ENCODE peak calls at places on chromosomes 3 and 15, in four cellular contexts. A is H1, N is HepG2, U is K562. P is an unnamed sample.
A peak's percentile ranks its signal among the peaks of the same experiment; 100 is the strongest.

GRCh38 chr3:63193647-63194046 is 84.5 kb upstream of the SYNPR start:
- DNase-seq in A (no peak), U (no peak), N (peak; percentile 6), P (peak; percentile 33)

GRCh38 chr15:83571820-83572707 is 81.9 kb upstream of the ADAMTSL3 start:
- DNase-seq in N (no peak), A (peak; percentile 53), U (no peak), P (peak; percentile 23)

GRCh38 chr3:177338697-177339219 is 141.5 kb upstream of the TBL1XR1 start:
- DNase-seq in U (peak; percentile 46), A (peak; percentile 4), N (peak; percentile 95), P (no peak)

GRCh38 chr3:49842843-49843242 is 13.5 kb downstream of the TRAIP start:
- DNase-seq in U (no peak), N (no peak), A (no peak), P (no peak)

GRCh38 chr15:54506977-54507524 is 528.8 kb downstream of the UNC13C start:
- DNase-seq in A (no peak), U (no peak), N (no peak), P (no peak)

GRCh38 chr3:120498947-120499346 is 48.2 kb upstream of the FSTL1 start:
- DNase-seq in N (no peak), A (no peak), U (no peak), P (peak; percentile 28)

GRCh38 chr3:179806177-179806576 is 153.3 kb downstream of the USP13 start:
- DNase-seq in N (no peak), A (no peak), U (no peak), P (no peak)

GRCh38 chr3:173395412-173396181 is 1.9 kb upstream of the NLGN1 start:
- DNase-seq in N (no peak), U (peak; percentile 14), A (peak; percentile 85), P (peak; percentile 77)

GRCh38 chr15:75661041-75661778 is 13.5 kb downstream of the SNX33 start:
- DNase-seq in A (peak; percentile 64), U (no peak), N (peak; percentile 45), P (no peak)

GRCh38 chr3:55296781-55297180 is 190.3 kb downstream of the WNT5A start:
- DNase-seq in N (no peak), A (no peak), U (no peak), P (no peak)

GRCh38 chr3:177516130-177517011 is 319.1 kb upstream of the TBL1XR1 start:
- DNase-seq in A (no peak), U (no peak), N (peak; percentile 74), P (no peak)

GRCh38 chr15:94229591-94230365 is 1.6 kb upstream of the MCTP2 start:
- DNase-seq in N (no peak), A (no peak), U (no peak), P (no peak)

GRCh38 chr3:179430277-179430870 is 20.9 kb downstream of the GNB4 start:
- DNase-seq in A (no peak), U (no peak), N (no peak), P (no peak)

GRCh38 chr15:88678755-88679154 is 39.9 kb downstream of the ISG20 start:
- DNase-seq in A (peak; percentile 17), N (no peak), U (no peak), P (no peak)

GRCh38 chr3:55604414-55604813 is 117.3 kb upstream of the WNT5A start:
- DNase-seq in A (no peak), U (no peak), N (no peak), P (no peak)

GRCh38 chr3:195803309-195803908 is 8.3 kb downstream of the MUC4 start:
- DNase-seq in N (no peak), A (no peak), U (peak; percentile 39), P (no peak)

GRCh38 chr15:66078196-66078928 is 175.2 kb downstream of the MEGF11 start:
- DNase-seq in N (no peak), U (no peak), A (no peak), P (no peak)

GRCh38 chr3:46276497-46277099 is 34.3 kb downstream of the CCR3 start:
- DNase-seq in A (peak; percentile 79), N (peak; percentile 20), U (peak; percentile 61), P (peak; percentile 62)

GRCh38 chr15:37181339-37181738 is 81.0 kb upstream of the MEIS2 start:
- DNase-seq in A (no peak), N (no peak), U (no peak), P (no peak)

GRCh38 chr3:187368765-187369450 is 723 bp downstream of the RTP4 start:
- DNase-seq in N (no peak), U (no peak), A (no peak), P (no peak)

GRCh38 chr3:68290333-68290732 is 635.9 kb upstream of the SUCLG2 start:
- DNase-seq in N (no peak), U (no peak), A (no peak), P (no peak)

GRCh38 chr15:43538091-43538490 is 20.7 kb downstream of the MAP1A start:
- DNase-seq in A (no peak), U (no peak), N (no peak), P (no peak)

GRCh38 chr3:4029135-4029534 is 229.9 kb downstream of the LRRN1 start:
- DNase-seq in A (no peak), U (no peak), N (no peak), P (no peak)

GRCh38 chr3:52313774-52314188 is 2.3 kb upstream of the DNAH1 start:
- DNase-seq in N (no peak), A (no peak), U (no peak), P (no peak)

GRCh38 chr15:53351373-53351772 is 408.1 kb downstream of the WDR72 start:
- DNase-seq in U (no peak), N (no peak), A (no peak), P (no peak)

GRCh38 chr15:76954744-76955143 is 23.2 kb downstream of the RCN2 start:
- DNase-seq in N (no peak), U (no peak), A (no peak), P (no peak)

GRCh38 chr3:129535075-129535474 is 6.6 kb downstream of the RHO start:
- DNase-seq in U (no peak), N (peak; percentile 64), A (no peak), P (no peak)

GRCh38 chr3:167876603-167877325 is 141.2 kb downstream of the SERPINI1 start:
- DNase-seq in A (no peak), U (no peak), N (no peak), P (no peak)

GRCh38 chr15:20348900-20349773 is 192.5 kb downstream of the GOLGA6L6 start:
- DNase-seq in A (no peak), N (no peak), U (no peak), P (no peak)

GRCh38 chr15:57604502-57604901 is 12.8 kb downstream of the MYZAP start:
- DNase-seq in U (no peak), N (no peak), A (no peak), P (no peak)

GRCh38 chr3:16071246-16071645 is 103.2 kb upstream of the GALNT15 start:
- DNase-seq in A (no peak), U (no peak), N (peak; percentile 66), P (no peak)

GRCh38 chr15:27070816-27071215 is 99.8 kb downstream of the GABRG3 start:
- DNase-seq in U (no peak), N (no peak), A (no peak), P (peak; percentile 46)

GRCh38 chr3:171640520-171641412 is 169.5 kb downstream of the PLD1 start:
- DNase-seq in U (no peak), N (peak; percentile 25), A (no peak), P (peak; percentile 16)

GRCh38 chr3:182941719-182942118 is 38.6 kb downstream of the DCUN1D1 start:
- DNase-seq in A (no peak), U (no peak), N (no peak), P (no peak)

GRCh38 chr15:79089331-79089889 is 1.2 kb downstream of the RASGRF1 start:
- DNase-seq in U (no peak), N (no peak), A (peak; percentile 79), P (no peak)

GRCh38 chr15:39287322-39288195 is 293.3 kb upstream of the THBS1 start:
- DNase-seq in N (no peak), A (no peak), U (no peak), P (no peak)
- TF ChIP-seq ZNF274 in N (no peak), A (no peak), U (no peak), P (no peak)

DNA sequence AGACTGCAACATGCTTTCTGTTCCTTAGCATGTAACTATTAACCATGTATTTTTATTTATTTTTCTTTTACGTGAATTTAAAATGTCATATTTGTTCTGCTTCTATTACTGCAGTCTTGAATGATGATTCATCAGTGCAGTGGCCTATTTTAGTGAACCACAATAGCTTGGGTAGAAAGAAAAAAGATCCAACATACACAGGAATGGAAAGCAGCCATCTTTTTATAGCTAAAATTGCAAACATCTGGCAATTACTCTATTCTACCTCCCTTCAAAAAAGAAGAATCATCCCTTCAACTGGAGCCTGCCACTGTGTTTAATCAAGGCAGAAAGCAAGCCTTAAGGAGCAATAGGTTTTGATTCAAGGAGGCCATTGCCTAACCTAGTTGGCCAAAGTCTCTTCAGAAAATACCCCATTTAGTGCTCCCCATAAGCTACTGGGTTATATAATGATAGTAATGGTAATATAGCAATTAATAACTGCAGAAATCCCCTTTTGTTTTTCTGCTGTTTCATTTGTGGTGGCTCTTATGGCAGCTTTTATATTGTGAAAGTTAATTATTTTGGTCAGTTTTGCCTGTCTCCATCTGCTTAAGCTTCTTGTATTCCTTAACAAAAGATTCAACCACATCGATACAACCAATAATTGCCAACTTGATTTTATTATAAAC is 267.3 kb downstream of the LPP start:
- DNase-seq in N (no peak), U (no peak), A (no peak), P (no peak)
- TF ChIP-seq ZNF274 in N (no peak), U (no peak), A (no peak), P (no peak)

GRCh38 chr3:150317469-150317868 is 90.6 kb upstream of the TSC22D2 start:
- DNase-seq in N (peak; percentile 15), U (no peak), A (no peak), P (no peak)
- TF ChIP-seq ZNF274 in N (no peak), U (no peak), A (no peak), P (no peak)

DNA sequence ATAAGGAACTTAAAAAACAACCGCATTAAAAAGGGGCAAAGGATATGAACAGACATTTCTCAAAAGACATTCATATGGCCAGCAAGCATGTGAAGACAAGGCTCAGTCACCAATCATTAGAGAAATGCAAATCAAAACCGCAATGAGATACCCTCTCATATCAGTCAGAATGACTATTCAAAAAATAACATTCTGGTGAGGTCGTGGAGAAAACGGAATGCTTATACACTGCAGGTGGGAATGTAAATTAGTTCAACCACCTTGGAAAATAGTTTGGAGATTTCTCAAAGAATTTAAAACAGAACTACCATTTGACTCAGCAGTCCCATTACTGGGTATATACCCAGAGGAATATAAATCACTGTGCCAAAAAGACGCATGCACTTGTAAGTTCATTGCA is 496.6 kb upstream of the SGO1 start:
- DNase-seq in A (no peak), U (no peak), N (no peak), P (no peak)
- TF ChIP-seq ZNF274 in A (no peak), U (no peak), N (no peak), P (no peak)

GRCh38 chr15:31308185-31308639 is 18.4 kb upstream of the KLF13 start:
- DNase-seq in N (no peak), A (peak; percentile 58), U (no peak), P (no peak)

GRCh38 chr15:31306036-31306425 is 20.6 kb upstream of the KLF13 start:
- DNase-seq in N (no peak), A (no peak), U (no peak), P (no peak)

GRCh38 chr15:31305375-31305774 is 21.3 kb upstream of the KLF13 start:
- DNase-seq in U (no peak), A (peak; percentile 45), N (no peak), P (no peak)

GRCh38 chr15:31307270-31308184 is 19.1 kb upstream of the KLF13 start:
- DNase-seq in A (peak; percentile 49), N (no peak), U (no peak), P (no peak)

GRCh38 chr15:31306426-31307269 is 20.0 kb upstream of the KLF13 start:
- DNase-seq in U (no peak), N (no peak), A (peak; percentile 88), P (peak; percentile 92)
- TF ChIP-seq ZNF274 in U (no peak), N (no peak), A (no peak), P (no peak)